ENCODE peak calls at places on chromosomes 3 and 15, in four cellular contexts. X is fibroblast of pulmonary artery, I is WERI-Rb-1, K is NB4. M is an unnamed sample.

GRCh38 chr15:76932090-76932966 is 779 bp downstream of the RCN2 start:
- DNase-seq in X (peak), K (peak), I (no peak), M (no peak)

GRCh38 chr15:88745696-88746095 is 57.5 kb upstream of the ACAN start:
- DNase-seq in I (no peak), K (no peak), X (peak), M (peak)

GRCh38 chr3:189270248-189270832 is 98.6 kb downstream of the TPRG1 start:
- DNase-seq in I (peak), K (peak), X (peak), M (peak)

GRCh38 chr3:129593230-129593594 is 13.3 kb downstream of the PLXND1 start:
- DNase-seq in K (no peak), I (peak), X (no peak), M (no peak)

GRCh38 chr3:61451841-61452240 is 109.5 kb upstream of the PTPRG start:
- DNase-seq in I (no peak), K (no peak), X (no peak), M (peak)

GRCh38 chr15:90358124-90359033 is 6.3 kb downstream of the ZNF774 start:
- DNase-seq in X (peak), I (no peak), K (peak), M (no peak)

GRCh38 chr3:99768808-99769501 is 48.7 kb upstream of the CMSS1 start:
- DNase-seq in I (no peak), X (no peak), K (no peak), M (no peak)

GRCh38 chr3:107367353-107367752 is 9.9 kb upstream of the CCDC54 start:
- DNase-seq in K (peak), X (peak), I (no peak), M (peak)

GRCh38 chr3:51904034-51904823 is 1.1 kb upstream of the IQCF1 start:
- DNase-seq in K (no peak), I (no peak), X (no peak), M (no peak)

GRCh38 chr3:84830476-84830875 is 128.3 kb upstream of the CADM2 start:
- DNase-seq in X (no peak), K (no peak), I (no peak), M (no peak)

GRCh38 chr15:84934942-84935729 is 46.5 kb upstream of the PDE8A start:
- DNase-seq in K (no peak), I (peak), X (no peak), M (no peak)
- TF ChIP-seq CTCF in K (peak), I (peak), X (peak), M (peak)

GRCh38 chr15:39555885-39556284 is 25.0 kb upstream of the THBS1 start:
- DNase-seq in K (no peak), I (no peak), X (peak), M (no peak)
- TF ChIP-seq CTCF in K (no peak), I (no peak), X (no peak), M (no peak)

GRCh38 chr3:14785207-14786155 is 33.3 kb upstream of the FGD5 start:
- DNase-seq in K (no peak), I (no peak), X (no peak), M (no peak)

GRCh38 chr3:14779069-14779685 is 39.6 kb upstream of the FGD5 start:
- DNase-seq in X (no peak), I (no peak), K (no peak), M (no peak)

GRCh38 chr3:14784087-14784596 is 34.6 kb upstream of the FGD5 start:
- DNase-seq in I (no peak), X (no peak), K (no peak), M (no peak)

GRCh38 chr3:14783480-14784086 is 35.2 kb upstream of the FGD5 start:
- DNase-seq in I (no peak), X (no peak), K (no peak), M (no peak)

GRCh38 chr3:14780927-14781507 is 37.7 kb upstream of the FGD5 start:
- DNase-seq in K (peak), I (peak), X (peak), M (peak)
- TF ChIP-seq CTCF in K (peak), I (peak), X (peak), M (peak)

DNA sequence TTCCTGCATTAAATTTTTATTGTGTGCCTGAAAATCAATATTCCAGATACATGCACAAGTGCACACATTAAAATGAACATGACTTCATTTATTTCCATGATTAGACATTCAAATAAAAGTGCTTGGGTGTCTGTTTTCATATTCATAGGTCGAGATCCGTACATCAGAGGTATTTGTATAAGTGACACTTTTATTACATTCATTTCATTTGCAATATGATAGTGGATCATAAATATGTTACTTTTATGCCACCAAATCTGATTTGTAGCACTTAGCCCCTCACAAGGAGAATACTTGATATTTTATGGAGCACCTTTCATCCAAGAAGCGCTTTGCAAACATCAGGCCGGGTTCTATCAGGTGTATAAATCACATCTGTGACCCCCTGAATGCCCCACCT is 100.7 kb downstream of the TOP2B start:
- DNase-seq in K (no peak), X (no peak), I (no peak), M (no peak)
- TF ChIP-seq CTCF in K (no peak), X (no peak), I (no peak), M (no peak)